ENCODE peak calls at places on chromosomes 13 and 19, in six cellular contexts. E, N, Q, Z, Y and X are unnamed samples.

GRCh38 chr19:37074819-37075362 is 3.3 kb upstream of the ZNF420 start:
- DNase-seq in E (no peak), N (no peak), Q (no peak), Z (no peak), Y (no peak), X (no peak)

GRCh38 chr13:27709779-27710178 is 82.5 kb upstream of the GSX1 start:
- DNase-seq in E (no peak), N (no peak), Q (no peak), Z (no peak), Y (no peak), X (no peak)

GRCh38 chr13:108437496-108437895 is 168.0 kb downstream of the TNFSF13B start:
- DNase-seq in E (no peak), N (no peak), Q (no peak), Z (no peak), Y (no peak), X (no peak)

GRCh38 chr13:113927661-113928581 is 46.0 kb downstream of the C13orf46 start:
- DNase-seq in E (peak; percentile 59), N (no peak), Q (no peak), Z (no peak), Y (peak; percentile 87), X (no peak)

GRCh38 chr13:45695198-45695730 is 6.9 kb upstream of the CBY2 start:
- DNase-seq in E (no peak), N (peak; percentile 7), Q (no peak), Z (no peak), Y (no peak), X (no peak)

GRCh38 chr19:48638831-48639381 is 1.7 kb upstream of the DBP start:
- DNase-seq in E (peak; percentile 51), N (no peak), Q (no peak), Z (no peak), Y (peak; percentile 66), X (no peak)

GRCh38 chr19:41144403-41144802 is 30.2 kb downstream of the CYP2F1 start:
- DNase-seq in E (peak; percentile 81), N (peak; percentile 87), Q (peak; percentile 63), Z (peak; percentile 89), Y (peak; percentile 89), X (peak; percentile 82)

GRCh38 chr13:46166947-46167610 is 14.9 kb downstream of the LCP1 start:
- DNase-seq in E (no peak), N (no peak), Q (no peak), Z (no peak), Y (no peak), X (peak; percentile 8)

GRCh38 chr19:10677796-10678195 is 23.4 kb upstream of the QTRT1 start:
- DNase-seq in E (no peak), N (no peak), Q (no peak), Z (no peak), Y (no peak), X (peak; percentile 71)

GRCh38 chr13:70424428-70424827 is 316.2 kb upstream of the KLHL1 start:
- DNase-seq in E (no peak), N (no peak), Q (no peak), Z (no peak), Y (no peak), X (no peak)

GRCh38 chr19:307111-307531 is 15.9 kb upstream of the PLPP2 start:
- DNase-seq in E (no peak), N (no peak), Q (no peak), Z (no peak), Y (no peak), X (no peak)

GRCh38 chr13:49472186-49472585 is 23.6 kb upstream of the PHF11 start:
- DNase-seq in E (no peak), N (no peak), Q (no peak), Z (no peak), Y (no peak), X (no peak)

GRCh38 chr19:54141356-54141755 is 3.8 kb downstream of the CNOT3 start:
- DNase-seq in E (no peak), N (no peak), Q (no peak), Z (no peak), Y (no peak), X (no peak)

GRCh38 chr19:2962018-2962670 is 15.2 kb upstream of the TLE6 start:
- DNase-seq in E (no peak), N (peak; percentile 31), Q (peak; percentile 80), Z (peak; percentile 48), Y (no peak), X (peak; percentile 79)

GRCh38 chr19:7783991-7784421 is 21.0 kb downstream of the CLEC4M start:
- DNase-seq in E (no peak), N (no peak), Q (no peak), Z (no peak), Y (no peak), X (no peak)

GRCh38 chr13:32153056-32153455 is 121.5 kb downstream of the FRY start:
- DNase-seq in E (no peak), N (no peak), Q (no peak), Z (no peak), Y (no peak), X (no peak)

GRCh38 chr13:48859168-48860105 is 116.3 kb upstream of the FNDC3A start:
- DNase-seq in E (no peak), N (no peak), Q (no peak), Z (no peak), Y (no peak), X (no peak)

GRCh38 chr19:50275577-50276368 is 53.4 kb downstream of the KCNC3 start:
- DNase-seq in E (no peak), N (no peak), Q (no peak), Z (no peak), Y (no peak), X (no peak)

GRCh38 chr19:50414850-50415660 is 3.7 kb upstream of the SPIB start:
- DNase-seq in E (peak; percentile 77), N (peak; percentile 84), Q (peak; percentile 90), Z (peak; percentile 67), Y (peak; percentile 88), X (peak; percentile 90)

GRCh38 chr19:11581740-11582139 is 4.3 kb upstream of the ACP5 start:
- DNase-seq in E (no peak), N (peak; percentile 62), Q (peak; percentile 68), Z (no peak), Y (no peak), X (peak; percentile 72)

GRCh38 chr13:99895428-99895998 is 76.1 kb downstream of the ZIC5 start:
- DNase-seq in E (no peak), N (no peak), Q (no peak), Z (no peak), Y (no peak), X (no peak)

GRCh38 chr19:49553451-49554271 is 25.9 kb downstream of the RCN3 start:
- DNase-seq in E (no peak), N (peak; percentile 61), Q (no peak), Z (peak; percentile 52), Y (no peak), X (no peak)